ENCODE peak calls at places on chromosome 15, in six cellular contexts. R is stomach, S is transverse colon, N is RWPE1, E is right cardiac atrium, A is heart left ventricle. X is an unnamed sample.

GRCh38 chr15:31311735-31312134 is 14.9 kb upstream of the KLF13 start:
- DNase-seq in N (no peak), E (no peak), R (no peak), A (no peak), S (no peak), X (no peak)

GRCh38 chr15:57548835-57549234 is 42.9 kb upstream of the MYZAP start:
- DNase-seq in E (no peak), R (peak), S (peak), N (no peak), A (no peak), X (no peak)

GRCh38 chr15:93087825-93088199 is 1.2 kb downstream of the RGMA start:
- DNase-seq in S (peak), E (peak), N (peak), R (peak), A (peak), X (peak)

GRCh38 chr15:73697033-73697467 is 12.9 kb downstream of the CD276 start:
- DNase-seq in N (peak), R (peak), A (peak), E (peak), S (peak), X (peak)

GRCh38 chr15:23687143-23687470 is at the start of gene NDN:
- DNase-seq in E (peak), S (peak), R (peak), N (no peak), A (peak), X (no peak)

GRCh38 chr15:52288051-52288942 is 7.3 kb downstream of the MYO5C start:
- DNase-seq in S (peak), A (no peak), E (no peak), N (peak), R (peak), X (no peak)

GRCh38 chr15:82081904-82082810 is 36.3 kb upstream of the MEX3B start:
- DNase-seq in A (no peak), E (no peak), R (no peak), S (no peak), N (no peak), X (no peak)

GRCh38 chr15:96692826-96693225 is 362.3 kb downstream of the NR2F2 start:
- DNase-seq in A (no peak), R (no peak), S (no peak), N (no peak), E (no peak), X (no peak)

GRCh38 chr15:86743283-86743903 is 663.7 kb downstream of the AGBL1 start:
- DNase-seq in N (peak), S (peak), A (no peak), E (peak), R (peak), X (no peak)

GRCh38 chr15:75545066-75545465 is 34.0 kb downstream of the PTPN9 start:
- DNase-seq in N (no peak), S (no peak), R (no peak), E (no peak), A (no peak), X (no peak)
- H3K27ac ChIP-seq in N (no peak), S (no peak), R (no peak), E (no peak), A (no peak), X (no peak)

DNA sequence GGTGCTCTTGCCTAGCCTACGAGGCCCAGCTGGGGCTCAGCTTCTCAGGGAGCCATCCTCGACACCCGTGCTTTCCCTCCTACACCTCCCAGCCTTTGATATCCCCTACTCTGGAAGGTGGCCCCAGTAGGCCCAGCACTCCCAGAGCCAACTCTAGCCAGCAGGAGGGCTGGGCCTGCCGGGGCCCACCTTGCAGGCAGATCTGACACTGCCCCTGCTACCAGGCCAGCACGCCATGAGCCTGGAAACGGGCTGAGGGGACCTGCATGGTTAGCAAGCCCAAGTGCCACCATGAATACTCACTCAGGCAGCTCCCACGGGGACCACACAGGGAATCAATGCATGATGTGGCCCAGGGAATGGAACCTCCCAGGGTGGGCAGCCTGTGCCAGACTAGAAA is 123.7 kb downstream of the SMAD6 start:
- DNase-seq in E (no peak), A (no peak), N (no peak), R (no peak), S (no peak), X (no peak)
- H3K27ac ChIP-seq in E (no peak), A (no peak), N (no peak), R (no peak), S (no peak), X (no peak)

GRCh38 chr15:68426149-68426548 is 5.8 kb downstream of the ITGA11 start:
- DNase-seq in N (no peak), E (no peak), A (no peak), S (no peak), R (no peak), X (no peak)
- H3K27ac ChIP-seq in N (no peak), E (no peak), A (no peak), S (no peak), R (no peak), X (no peak)

GRCh38 chr15:40452296-40453090 is 11.7 kb downstream of the BAHD1 start:
- DNase-seq in N (no peak), A (no peak), S (no peak), E (peak), R (no peak), X (no peak)
- H3K27ac ChIP-seq in N (peak), A (no peak), S (peak), E (no peak), R (no peak), X (peak)

GRCh38 chr15:66941231-66941711 is 124.1 kb upstream of the SMAD3 start:
- DNase-seq in S (no peak), E (peak), R (no peak), A (peak), N (no peak), X (no peak)
- H3K27ac ChIP-seq in S (no peak), E (no peak), R (no peak), A (no peak), N (no peak), X (no peak)

GRCh38 chr15:64535460-64536243 is 75.3 kb downstream of the ZNF609 start:
- DNase-seq in N (no peak), E (no peak), S (no peak), R (no peak), A (no peak), X (no peak)
- H3K27ac ChIP-seq in N (peak), E (no peak), S (no peak), R (no peak), A (no peak), X (no peak)

GRCh38 chr15:88191806-88192165 is 64.8 kb downstream of the NTRK3 start:
- DNase-seq in S (no peak), E (no peak), R (no peak), A (no peak), N (no peak), X (no peak)

GRCh38 chr15:88193415-88193814 is 63.1 kb downstream of the NTRK3 start:
- DNase-seq in E (no peak), N (no peak), A (no peak), R (no peak), S (no peak), X (no peak)

GRCh38 chr15:88194162-88194561 is 62.4 kb downstream of the NTRK3 start:
- DNase-seq in R (no peak), E (no peak), S (no peak), N (no peak), A (no peak), X (no peak)

GRCh38 chr15:88202231-88202630 is 54.3 kb downstream of the NTRK3 start:
- DNase-seq in A (no peak), R (no peak), E (no peak), N (no peak), S (no peak), X (no peak)

DNA sequence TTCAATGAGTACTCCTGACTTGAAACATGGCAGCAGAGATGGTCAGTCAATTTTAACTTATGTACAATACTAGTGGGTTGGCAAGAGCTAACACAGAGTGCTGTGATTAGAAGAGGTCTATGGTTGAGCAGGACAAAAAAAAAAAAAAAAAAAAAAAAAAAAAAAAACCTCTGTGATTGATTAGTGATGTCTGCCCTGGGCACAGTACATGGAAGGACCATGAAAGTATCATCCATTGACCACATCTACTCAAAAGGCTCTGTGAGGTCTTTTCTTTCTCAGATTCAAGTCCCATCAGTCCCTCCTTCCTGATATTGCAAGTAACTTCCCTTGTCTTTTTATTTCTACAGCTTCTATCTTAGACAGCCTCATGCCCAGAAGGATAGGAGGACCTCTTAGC is 59.6 kb downstream of the NTRK3 start:
- DNase-seq in N (no peak), R (no peak), S (no peak), A (no peak), E (no peak), X (no peak)
- H3K27ac ChIP-seq in N (no peak), R (no peak), S (no peak), A (no peak), E (no peak), X (no peak)

DNA sequence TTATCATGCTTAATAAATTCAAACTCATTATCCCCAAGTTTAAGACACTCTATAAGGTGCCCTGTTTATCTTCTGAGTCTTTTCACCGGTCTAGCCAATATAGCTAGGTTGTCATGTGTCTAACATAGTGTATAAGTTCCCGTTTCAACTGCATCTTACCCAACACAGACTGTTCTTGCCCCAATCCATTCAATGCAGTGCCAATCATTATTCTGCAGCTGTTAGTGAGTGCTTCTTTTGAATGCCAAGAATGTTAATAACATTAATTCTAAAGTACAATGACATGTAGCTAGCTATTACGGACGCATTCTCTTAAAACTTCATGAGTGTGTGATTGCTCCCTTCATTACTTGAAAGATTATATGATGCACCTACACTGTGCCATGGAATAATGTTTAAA is 646.4 kb upstream of the NR2F2 start:
- DNase-seq in E (no peak), A (no peak), N (no peak), S (no peak), R (no peak), X (no peak)
- H3K27ac ChIP-seq in E (no peak), A (no peak), N (no peak), S (no peak), R (no peak), X (no peak)

GRCh38 chr15:43527016-43527801 is 9.8 kb downstream of the MAP1A start:
- DNase-seq in A (no peak), N (no peak), S (no peak), R (no peak), E (no peak), X (no peak)
- H3K27ac ChIP-seq in A (no peak), N (no peak), S (no peak), R (no peak), E (no peak), X (no peak)

DNA sequence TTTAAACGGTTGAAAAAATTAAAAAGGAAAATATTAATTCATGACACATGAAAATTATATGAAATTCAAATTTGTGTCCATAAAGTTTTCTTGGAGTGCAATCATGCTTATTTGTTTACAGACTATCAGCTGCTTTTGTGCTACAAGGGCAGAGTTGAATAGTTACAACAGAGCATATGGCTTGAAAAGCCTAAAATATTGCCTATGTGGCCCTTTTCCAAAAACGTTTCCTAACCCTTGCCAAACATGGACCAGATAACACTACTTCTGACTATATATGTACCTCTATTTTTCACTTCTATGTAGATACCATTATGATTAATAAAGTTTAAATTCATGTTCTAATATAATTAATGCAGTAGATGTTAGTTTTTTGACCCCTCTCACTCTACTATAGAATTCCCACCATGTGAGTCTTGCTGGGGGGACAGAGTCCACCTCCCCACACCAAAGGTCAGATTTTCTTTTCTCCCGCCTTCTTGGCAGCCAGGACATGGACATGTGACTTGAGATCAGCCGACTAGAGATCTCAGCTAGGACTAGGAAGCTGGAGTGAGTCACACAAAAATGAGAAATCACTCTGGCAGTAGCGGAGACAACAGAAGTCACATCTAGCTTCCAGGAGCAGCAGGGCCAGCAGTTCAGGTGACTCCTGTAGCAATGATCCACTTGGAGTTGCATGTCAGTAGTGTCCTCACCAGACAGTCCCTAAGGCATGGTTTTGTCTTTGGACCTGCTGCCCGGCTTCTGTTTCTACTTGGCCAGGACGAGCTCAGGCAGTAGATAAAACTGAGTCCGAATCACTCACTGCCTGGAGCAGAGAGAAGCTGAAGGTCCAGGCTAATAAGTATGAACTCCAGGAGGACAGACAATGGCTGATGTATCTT is 22.4 kb downstream of the CIAO2A start:
- DNase-seq in R (peak), N (peak), A (no peak), E (no peak), S (peak), X (no peak)
- H3K27ac ChIP-seq in R (peak), N (peak), A (peak), E (peak), S (peak), X (peak)

X was measured in spleen.